ENCODE peak calls at places on chromosomes 11 and 22, in seven cellular contexts. One of them, this sample, is unnamed.

GRCh38 chr11:108135845-108136599 is 14.7 kb downstream of the ACAT1 start:
- DNase-seq in RWPE1: no peak
- DNase-seq in adrenal gland: no peak
- DNase-seq in type B pancreatic cell: no peak
- DNase-seq in ovary: no peak
- DNase-seq in mucosa of descending colon: no peak
- DNase-seq in nephron progenitor cell: no peak
- DNase-seq in this sample: no peak

GRCh38 chr11:1202776-1203504 is 19.9 kb upstream of the MUC5B start:
- DNase-seq in type B pancreatic cell: peak; percentile 83
- DNase-seq in nephron progenitor cell: peak; percentile 83
- DNase-seq in mucosa of descending colon: peak; percentile 84
- DNase-seq in RWPE1: peak; percentile 73
- DNase-seq in adrenal gland: peak; percentile 54
- DNase-seq in ovary: peak; percentile 75
- DNase-seq in this sample: peak; percentile 77

GRCh38 chr11:747176-748006 is at the start of gene TALDO1:
- DNase-seq in type B pancreatic cell: peak; percentile 96
- DNase-seq in nephron progenitor cell: peak; percentile 96
- DNase-seq in RWPE1: peak; percentile 88
- DNase-seq in mucosa of descending colon: peak; percentile 94
- DNase-seq in adrenal gland: peak; percentile 91
- DNase-seq in ovary: peak; percentile 95
- DNase-seq in this sample: peak; percentile 97

GRCh38 chr11:130612291-130612802 is 163.9 kb downstream of the ADAMTS15 start:
- DNase-seq in type B pancreatic cell: no peak
- DNase-seq in nephron progenitor cell: no peak
- DNase-seq in RWPE1: peak; percentile 41
- DNase-seq in adrenal gland: no peak
- DNase-seq in mucosa of descending colon: no peak
- DNase-seq in ovary: no peak
- DNase-seq in this sample: no peak

GRCh38 chr11:44915621-44916020 is 35.1 kb downstream of the TP53I11 start:
- DNase-seq in nephron progenitor cell: no peak
- DNase-seq in ovary: no peak
- DNase-seq in RWPE1: no peak
- DNase-seq in mucosa of descending colon: no peak
- DNase-seq in adrenal gland: no peak
- DNase-seq in type B pancreatic cell: no peak
- DNase-seq in this sample: no peak

GRCh38 chr11:94706211-94706610 is 61.9 kb upstream of the AMOTL1 start:
- DNase-seq in nephron progenitor cell: no peak
- DNase-seq in adrenal gland: no peak
- DNase-seq in ovary: no peak
- DNase-seq in RWPE1: peak; percentile 95
- DNase-seq in mucosa of descending colon: no peak
- DNase-seq in type B pancreatic cell: no peak
- DNase-seq in this sample: no peak

GRCh38 chr22:37569009-37569920 is 9.0 kb downstream of the CDC42EP1 start:
- DNase-seq in mucosa of descending colon: peak; percentile 89
- DNase-seq in nephron progenitor cell: no peak
- DNase-seq in adrenal gland: peak; percentile 25
- DNase-seq in type B pancreatic cell: no peak
- DNase-seq in RWPE1: no peak
- DNase-seq in ovary: no peak
- DNase-seq in this sample: peak; percentile 87

GRCh38 chr11:68038226-68038717 is 553 bp upstream of the TCIRG1 start:
- DNase-seq in RWPE1: no peak
- DNase-seq in ovary: peak; percentile 65
- DNase-seq in nephron progenitor cell: no peak
- DNase-seq in adrenal gland: peak; percentile 75
- DNase-seq in mucosa of descending colon: no peak
- DNase-seq in type B pancreatic cell: no peak
- DNase-seq in this sample: peak; percentile 72

GRCh38 chr11:96744697-96745096 is 354.9 kb downstream of the JRKL start:
- DNase-seq in type B pancreatic cell: no peak
- DNase-seq in nephron progenitor cell: no peak
- DNase-seq in RWPE1: no peak
- DNase-seq in adrenal gland: no peak
- DNase-seq in mucosa of descending colon: no peak
- DNase-seq in ovary: no peak
- DNase-seq in this sample: no peak

GRCh38 chr11:12544986-12545775 is 129.0 kb upstream of the TEAD1 start:
- DNase-seq in mucosa of descending colon: no peak
- DNase-seq in adrenal gland: no peak
- DNase-seq in ovary: no peak
- DNase-seq in RWPE1: no peak
- DNase-seq in type B pancreatic cell: no peak
- DNase-seq in nephron progenitor cell: no peak
- DNase-seq in this sample: no peak

GRCh38 chr11:119782021-119782420 is 53.0 kb upstream of the NECTIN1 start:
- DNase-seq in ovary: no peak
- DNase-seq in mucosa of descending colon: no peak
- DNase-seq in adrenal gland: no peak
- DNase-seq in RWPE1: no peak
- DNase-seq in nephron progenitor cell: peak; percentile 33
- DNase-seq in type B pancreatic cell: no peak
- DNase-seq in this sample: no peak

GRCh38 chr11:119029340-119030028 is 1.2 kb downstream of the SLC37A4 start:
- DNase-seq in adrenal gland: no peak
- DNase-seq in mucosa of descending colon: peak; percentile 80
- DNase-seq in nephron progenitor cell: peak; percentile 20
- DNase-seq in type B pancreatic cell: no peak
- DNase-seq in ovary: peak; percentile 56
- DNase-seq in RWPE1: no peak
- DNase-seq in this sample: no peak

GRCh38 chr22:20584872-20585639 is 77.6 kb downstream of the MED15 start:
- DNase-seq in ovary: no peak
- DNase-seq in adrenal gland: no peak
- DNase-seq in type B pancreatic cell: no peak
- DNase-seq in RWPE1: no peak
- DNase-seq in nephron progenitor cell: no peak
- DNase-seq in mucosa of descending colon: no peak
- DNase-seq in this sample: no peak

GRCh38 chr11:122642971-122643370 is 12.6 kb upstream of the UBASH3B start:
- DNase-seq in type B pancreatic cell: no peak
- DNase-seq in RWPE1: no peak
- DNase-seq in mucosa of descending colon: no peak
- DNase-seq in nephron progenitor cell: no peak
- DNase-seq in adrenal gland: no peak
- DNase-seq in ovary: no peak
- DNase-seq in this sample: no peak

GRCh38 chr11:69700278-69701140 is 3.3 kb downstream of the FGF19 start:
- DNase-seq in mucosa of descending colon: peak; percentile 56
- DNase-seq in adrenal gland: peak; percentile 77
- DNase-seq in RWPE1: no peak
- DNase-seq in nephron progenitor cell: peak; percentile 68
- DNase-seq in type B pancreatic cell: no peak
- DNase-seq in ovary: peak; percentile 44
- DNase-seq in this sample: peak; percentile 85

GRCh38 chr11:69697489-69697843 is 6.4 kb downstream of the FGF19 start:
- DNase-seq in RWPE1: no peak
- DNase-seq in ovary: no peak
- DNase-seq in type B pancreatic cell: no peak
- DNase-seq in adrenal gland: no peak
- DNase-seq in nephron progenitor cell: no peak
- DNase-seq in mucosa of descending colon: no peak
- DNase-seq in this sample: no peak

GRCh38 chr11:69698362-69698761 is 5.5 kb downstream of the FGF19 start:
- DNase-seq in ovary: no peak
- DNase-seq in nephron progenitor cell: no peak
- DNase-seq in adrenal gland: no peak
- DNase-seq in mucosa of descending colon: no peak
- DNase-seq in type B pancreatic cell: no peak
- DNase-seq in RWPE1: no peak
- DNase-seq in this sample: peak; percentile 17

GRCh38 chr11:69697861-69698260 is 6.0 kb downstream of the FGF19 start:
- DNase-seq in adrenal gland: no peak
- DNase-seq in mucosa of descending colon: no peak
- DNase-seq in type B pancreatic cell: no peak
- DNase-seq in RWPE1: no peak
- DNase-seq in ovary: no peak
- DNase-seq in nephron progenitor cell: no peak
- DNase-seq in this sample: peak; percentile 31

DNA sequence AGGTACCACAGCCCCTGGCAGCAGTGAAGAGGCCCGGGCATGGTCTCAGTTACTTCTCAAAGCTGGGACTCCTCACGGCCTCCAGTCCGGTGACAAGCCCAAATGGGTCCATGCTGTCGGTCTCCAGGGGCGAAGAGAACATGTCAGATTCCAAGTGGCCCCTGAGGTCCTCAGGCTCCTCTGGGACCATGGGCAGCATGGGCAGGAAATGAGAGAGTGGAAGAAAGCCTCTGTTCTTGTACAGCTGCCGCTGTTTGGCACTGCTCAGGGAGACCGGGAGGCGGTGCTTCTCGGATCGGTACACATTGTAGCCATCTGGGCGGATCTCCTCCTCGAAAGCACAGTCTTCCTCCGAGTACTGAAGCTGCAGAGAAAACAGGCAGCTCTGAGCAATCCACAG is 4.6 kb downstream of the FGF19 start:
- DNase-seq in adrenal gland: no peak
- DNase-seq in ovary: no peak
- DNase-seq in nephron progenitor cell: no peak
- DNase-seq in mucosa of descending colon: no peak
- DNase-seq in type B pancreatic cell: no peak
- DNase-seq in RWPE1: no peak
- DNase-seq in this sample: peak; percentile 32
- TF ChIP-seq CTCF in adrenal gland: no peak
- TF ChIP-seq CTCF in ovary: no peak
- TF ChIP-seq CTCF in nephron progenitor cell: no peak
- TF ChIP-seq CTCF in mucosa of descending colon: no peak
- TF ChIP-seq CTCF in type B pancreatic cell: no peak
- TF ChIP-seq CTCF in RWPE1: no peak
- TF ChIP-seq CTCF in this sample: no peak

GRCh38 chr22:47125603-47126002 is 363.2 kb downstream of the TBC1D22A start:
- DNase-seq in ovary: peak; percentile 23
- DNase-seq in mucosa of descending colon: peak; percentile 8
- DNase-seq in type B pancreatic cell: no peak
- DNase-seq in RWPE1: no peak
- DNase-seq in adrenal gland: no peak
- DNase-seq in nephron progenitor cell: no peak
- DNase-seq in this sample: peak; percentile 52
- TF ChIP-seq CTCF in ovary: no peak
- TF ChIP-seq CTCF in mucosa of descending colon: no peak
- TF ChIP-seq CTCF in type B pancreatic cell: peak; percentile 46
- TF ChIP-seq CTCF in RWPE1: no peak
- TF ChIP-seq CTCF in adrenal gland: no peak
- TF ChIP-seq CTCF in nephron progenitor cell: no peak
- TF ChIP-seq CTCF in this sample: no peak

DNA sequence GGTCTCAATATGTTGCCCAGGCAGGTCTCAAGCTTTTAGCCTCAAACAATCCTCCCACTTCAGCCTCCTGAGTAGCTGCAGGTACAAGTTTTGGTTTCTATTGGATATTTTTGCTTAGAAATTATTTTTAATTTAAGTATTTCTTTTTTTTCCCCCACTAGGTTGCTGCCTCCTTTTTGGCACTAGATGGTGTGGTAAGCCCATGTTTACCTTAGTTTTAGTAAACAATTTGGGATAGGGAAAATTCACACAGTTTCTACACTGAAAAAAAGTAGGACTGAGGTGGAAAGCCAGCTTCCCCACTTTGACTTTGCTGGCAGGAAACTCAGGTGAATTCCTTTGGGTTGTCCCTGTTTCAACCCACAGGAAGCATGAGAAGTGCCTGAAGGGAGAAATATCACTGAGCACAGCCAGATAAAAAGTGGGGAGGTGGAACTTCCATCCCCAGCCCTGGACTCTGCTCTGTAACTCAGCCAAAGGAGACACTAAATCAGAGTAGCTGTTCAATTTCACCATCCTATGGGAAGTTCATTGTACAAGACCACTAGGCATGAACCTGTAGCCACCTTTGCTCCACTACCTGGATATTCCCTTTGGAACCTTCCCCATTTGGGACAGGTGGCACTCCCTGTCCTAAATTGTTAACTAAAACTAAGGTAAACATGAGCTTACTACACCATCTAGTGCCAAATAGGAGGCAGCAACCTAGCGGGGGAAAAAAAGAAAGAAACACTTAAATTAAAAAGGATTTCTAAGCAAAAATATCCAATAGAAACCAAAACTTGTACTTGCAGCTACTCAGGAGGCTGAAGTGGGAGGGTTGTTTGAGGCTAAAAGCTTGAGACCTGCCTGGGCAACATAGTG is 154.4 kb upstream of the FAT3 start:
- DNase-seq in mucosa of descending colon: no peak
- DNase-seq in ovary: no peak
- DNase-seq in nephron progenitor cell: no peak
- DNase-seq in RWPE1: no peak
- DNase-seq in type B pancreatic cell: no peak
- DNase-seq in adrenal gland: no peak
- DNase-seq in this sample: no peak
- TF ChIP-seq CTCF in mucosa of descending colon: no peak
- TF ChIP-seq CTCF in ovary: no peak
- TF ChIP-seq CTCF in nephron progenitor cell: no peak
- TF ChIP-seq CTCF in RWPE1: no peak
- TF ChIP-seq CTCF in type B pancreatic cell: peak; percentile 41
- TF ChIP-seq CTCF in adrenal gland: no peak
- TF ChIP-seq CTCF in this sample: no peak

GRCh38 chr11:4098026-4098621 is 3.5 kb downstream of the RRM1 start:
- DNase-seq in mucosa of descending colon: no peak
- DNase-seq in adrenal gland: no peak
- DNase-seq in ovary: no peak
- DNase-seq in RWPE1: no peak
- DNase-seq in nephron progenitor cell: no peak
- DNase-seq in type B pancreatic cell: no peak
- DNase-seq in this sample: no peak

GRCh38 chr11:4094348-4095291 is at the start of gene RRM1:
- DNase-seq in ovary: peak; percentile 97
- DNase-seq in RWPE1: peak; percentile 93
- DNase-seq in type B pancreatic cell: peak; percentile 97
- DNase-seq in nephron progenitor cell: peak; percentile 93
- DNase-seq in adrenal gland: peak; percentile 95
- DNase-seq in mucosa of descending colon: peak; percentile 94
- DNase-seq in this sample: peak; percentile 96

GRCh38 chr11:4092031-4092430 is 2.6 kb upstream of the RRM1 start:
- DNase-seq in RWPE1: no peak
- DNase-seq in mucosa of descending colon: no peak
- DNase-seq in type B pancreatic cell: no peak
- DNase-seq in nephron progenitor cell: no peak
- DNase-seq in ovary: no peak
- DNase-seq in adrenal gland: no peak
- DNase-seq in this sample: no peak

GRCh38 chr11:4093519-4094347 is 866 bp upstream of the RRM1 start:
- DNase-seq in type B pancreatic cell: no peak
- DNase-seq in adrenal gland: no peak
- DNase-seq in RWPE1: peak; percentile 8
- DNase-seq in ovary: no peak
- DNase-seq in nephron progenitor cell: no peak
- DNase-seq in mucosa of descending colon: no peak
- DNase-seq in this sample: no peak

GRCh38 chr11:4095509-4096230 is 1.1 kb downstream of the RRM1 start:
- DNase-seq in mucosa of descending colon: no peak
- DNase-seq in type B pancreatic cell: no peak
- DNase-seq in ovary: no peak
- DNase-seq in nephron progenitor cell: no peak
- DNase-seq in adrenal gland: peak; percentile 23
- DNase-seq in RWPE1: peak; percentile 18
- DNase-seq in this sample: no peak
- TF ChIP-seq CTCF in mucosa of descending colon: no peak
- TF ChIP-seq CTCF in type B pancreatic cell: peak; percentile 33
- TF ChIP-seq CTCF in ovary: no peak
- TF ChIP-seq CTCF in nephron progenitor cell: no peak
- TF ChIP-seq CTCF in adrenal gland: peak; percentile 6
- TF ChIP-seq CTCF in RWPE1: no peak
- TF ChIP-seq CTCF in this sample: no peak

GRCh38 chr11:75425422-75425821 is 7.6 kb downstream of the KLHL35 start:
- DNase-seq in nephron progenitor cell: no peak
- DNase-seq in RWPE1: no peak
- DNase-seq in adrenal gland: no peak
- DNase-seq in ovary: no peak
- DNase-seq in type B pancreatic cell: no peak
- DNase-seq in mucosa of descending colon: no peak
- DNase-seq in this sample: no peak
- TF ChIP-seq CTCF in nephron progenitor cell: no peak
- TF ChIP-seq CTCF in RWPE1: no peak
- TF ChIP-seq CTCF in adrenal gland: no peak
- TF ChIP-seq CTCF in ovary: no peak
- TF ChIP-seq CTCF in type B pancreatic cell: peak; percentile 26
- TF ChIP-seq CTCF in mucosa of descending colon: no peak
- TF ChIP-seq CTCF in this sample: no peak